ENCODE peak calls at places on chromosomes 16 and 17, in nine cellular contexts. K is T-helper 2 cell treated with Interferon-gamma antibody and Interleukin-4, amounts not matched to agents 5 μg/mL and 100 μg/mL, for 36 hours; A is SK-N-MC; G is T-cell; D is stimulated activated CD4-positive, alpha-beta T cell treated with anti-CD3 and anti-CD28 coated beads, TNF-alpha, amount 100 ng/mL, for 1 hour; Z is psoas muscle; I is A549; O is transverse colon; Y is K562. C is an unnamed sample.

GRCh38 chr16:4904108-4904941 is 32.6 kb downstream of the PPL start:
- DNase-seq in A (no peak), Y (no peak), K (no peak), Z (no peak), I (no peak), G (no peak), O (no peak), D (no peak), C (no peak)

GRCh38 chr17:4247981-4248388 is 15.8 kb downstream of the ANKFY1 start:
- DNase-seq in A (no peak), Z (no peak), G (no peak), D (no peak), Y (no peak), K (no peak), I (no peak), O (peak), C (no peak)

GRCh38 chr16:11370084-11370931 is 25.0 kb downstream of the RMI2 start:
- DNase-seq in O (no peak), K (no peak), A (no peak), D (no peak), G (peak), Y (no peak), Z (no peak), I (no peak), C (no peak)

GRCh38 chr17:7854851-7855642 is at the start of gene TMEM88:
- DNase-seq in D (no peak), O (no peak), I (no peak), Y (no peak), G (no peak), K (no peak), Z (peak), A (no peak), C (peak)

GRCh38 chr16:349211-349610 is 3.3 kb downstream of the AXIN1 start:
- DNase-seq in D (no peak), I (no peak), Z (no peak), Y (no peak), A (no peak), G (no peak), O (no peak), K (no peak), C (no peak)

GRCh38 chr17:82372591-82373452 is 1.3 kb downstream of the UTS2R start:
- DNase-seq in O (no peak), Y (no peak), Z (peak), K (no peak), I (no peak), G (no peak), A (no peak), D (no peak), C (no peak)

GRCh38 chr16:87434146-87434667 is 42.1 kb downstream of the MAP1LC3B start:
- DNase-seq in A (no peak), D (no peak), O (no peak), K (no peak), I (no peak), G (no peak), Z (peak), Y (no peak), C (no peak)

GRCh38 chr17:69434164-69434579 is 19.7 kb downstream of the MAP2K6 start:
- DNase-seq in D (no peak), Z (no peak), K (no peak), A (no peak), I (no peak), O (no peak), G (no peak), Y (no peak), C (no peak)

GRCh38 chr17:79612468-79613194 is 1.8 kb upstream of the RBFOX3 start:
- DNase-seq in A (no peak), Y (peak), G (peak), D (no peak), Z (no peak), I (peak), K (peak), O (peak), C (peak)

GRCh38 chr17:75814900-75815373 is 29.3 kb downstream of the UNC13D start:
- DNase-seq in I (no peak), K (no peak), O (no peak), D (no peak), Y (no peak), A (no peak), Z (peak), G (no peak), C (no peak)

GRCh38 chr16:85751665-85752501 is 987 bp upstream of the C16orf74 start:
- DNase-seq in Z (no peak), Y (no peak), G (no peak), D (no peak), I (no peak), O (no peak), K (no peak), A (no peak), C (no peak)

GRCh38 chr16:73053038-73053378 is 5.1 kb upstream of the ZFHX3 start:
- DNase-seq in D (no peak), O (no peak), A (no peak), G (no peak), Z (no peak), K (no peak), I (no peak), Y (no peak), C (no peak)

GRCh38 chr16:3674513-3675295 is 20.2 kb downstream of the DNASE1 start:
- DNase-seq in A (no peak), O (no peak), G (no peak), D (no peak), K (no peak), Y (no peak), Z (peak), I (no peak), C (no peak)

GRCh38 chr16:318628-319027 is 33.9 kb downstream of the AXIN1 start:
- DNase-seq in G (no peak), O (no peak), A (no peak), Z (no peak), I (peak), D (no peak), K (no peak), Y (peak), C (peak)

GRCh38 chr16:69417537-69418199 is 6.8 kb upstream of the CYB5B start:
- DNase-seq in K (no peak), D (no peak), O (no peak), A (no peak), Z (no peak), G (no peak), Y (no peak), I (peak), C (no peak)

GRCh38 chr16:88099563-88099890 is 148.3 kb downstream of the BANP start:
- DNase-seq in D (no peak), G (no peak), Z (no peak), O (no peak), Y (no peak), I (no peak), K (no peak), A (no peak), C (no peak)

GRCh38 chr17:3865166-3865565 is 19.1 kb upstream of the NCBP3 start:
- DNase-seq in G (no peak), D (no peak), O (no peak), A (no peak), K (no peak), Y (no peak), Z (no peak), I (no peak), C (no peak)

GRCh38 chr17:48513653-48514482 is 16.9 kb downstream of the HOXB1 start:
- DNase-seq in K (no peak), I (no peak), A (no peak), G (no peak), Z (no peak), O (no peak), Y (peak), D (no peak), C (no peak)

GRCh38 chr17:74893936-74894671 is 671 bp upstream of the FADS6 start:
- DNase-seq in K (no peak), O (no peak), Z (no peak), D (no peak), Y (no peak), A (no peak), G (no peak), I (no peak), C (no peak)